ENCODE peak calls at places on chromosome 22, in six cellular contexts. O, B, L, N, J and T are unnamed samples.

GRCh38 chr22:44887941-44888366 is 121.9 kb downstream of the PHF21B start:
- DNase-seq in B (no peak), L (no peak), O (no peak), J (no peak), N (no peak), T (no peak)

GRCh38 chr22:50262460-50262911 is 1.0 kb upstream of the MAPK12 start:
- DNase-seq in L (no peak), O (no peak), B (no peak), J (no peak), N (no peak), T (no peak)

GRCh38 chr22:42720263-42721044 is at the start of gene A4GALT:
- DNase-seq in N (no peak), L (no peak), O (no peak), J (no peak), B (no peak), T (no peak)

GRCh38 chr22:22888509-22889353 is 1.1 kb downstream of the IGLL5 start:
- DNase-seq in J (no peak), L (no peak), N (no peak), B (no peak), O (no peak), T (no peak)

GRCh38 chr22:22030493-22031182 is 48.1 kb upstream of the TOP3B start:
- DNase-seq in L (no peak), J (no peak), B (no peak), N (no peak), O (no peak), T (no peak)

GRCh38 chr22:25651332-25651731 is 86.9 kb downstream of the GRK3 start:
- DNase-seq in L (no peak), B (no peak), N (no peak), O (no peak), J (no peak), T (no peak)

GRCh38 chr22:32482708-32483107 is 8.1 kb downstream of the FBXO7 start:
- DNase-seq in L (peak), O (no peak), B (no peak), N (no peak), J (no peak), T (no peak)

GRCh38 chr22:30182833-30183232 is 63.7 kb downstream of the LIF start:
- DNase-seq in B (no peak), N (no peak), L (no peak), O (no peak), J (no peak), T (no peak)

GRCh38 chr22:32932176-32932575 is 126.0 kb downstream of the SYN3 start:
- DNase-seq in O (no peak), J (no peak), N (no peak), L (no peak), B (no peak), T (peak)

GRCh38 chr22:21652547-21653545 is 10.7 kb downstream of the SDF2L1 start:
- DNase-seq in L (no peak), J (no peak), B (no peak), N (no peak), O (no peak), T (no peak)

GRCh38 chr22:26983311-26983710 is 325.9 kb downstream of the MIAT start:
- DNase-seq in L (no peak), B (no peak), J (no peak), N (no peak), O (no peak), T (no peak)

GRCh38 chr22:46104170-46104880 is 46.0 kb upstream of the PPARA start:
- DNase-seq in B (no peak), N (peak), O (peak), J (no peak), L (no peak), T (no peak)

GRCh38 chr22:46590334-46590733 is 29.9 kb upstream of the GRAMD4 start:
- DNase-seq in N (no peak), O (no peak), J (no peak), B (no peak), L (no peak), T (no peak)

GRCh38 chr22:23270212-23270733 is 90.0 kb downstream of the BCR start:
- DNase-seq in J (no peak), N (no peak), O (no peak), B (no peak), L (no peak), T (no peak)

GRCh38 chr22:36722055-36722454 is 18.5 kb upstream of the CACNG2 start:
- DNase-seq in N (no peak), J (no peak), L (no peak), O (no peak), B (no peak), T (no peak)

GRCh38 chr22:26416670-26417270 is 12.3 kb upstream of the ASPHD2 start:
- DNase-seq in J (no peak), L (no peak), N (no peak), O (no peak), B (peak), T (peak)

GRCh38 chr22:47123006-47123826 is 360.8 kb downstream of the TBC1D22A start:
- DNase-seq in B (no peak), O (no peak), N (no peak), L (no peak), J (no peak), T (no peak)

GRCh38 chr22:32615874-32616564 is 141.4 kb downstream of the FBXO7 start:
- DNase-seq in J (no peak), B (no peak), O (no peak), N (peak), L (no peak), T (no peak)

GRCh38 chr22:41564563-41564962 is 3.8 kb downstream of the CSDC2 start:
- DNase-seq in O (no peak), B (peak), J (no peak), N (no peak), L (no peak), T (peak)

GRCh38 chr22:46547883-46548244 is 10.4 kb upstream of the CELSR1 start:
- DNase-seq in N (peak), B (peak), O (no peak), L (no peak), J (no peak), T (peak)